ENCODE peak calls at places on chromosomes 6 and 20, in five cellular contexts. D is left colon, T is HEK293T, H is hypothalamus, U is activated gamma-delta T cell treated with Interleukin-2 at 50 U/mL for 16 hours. R is an unnamed sample.

GRCh38 chr6:160430741-160431140 is 82.6 kb downstream of the SLC22A3 start:
- DNase-seq in D (no peak), T (no peak), H (no peak), U (no peak), R (no peak)

GRCh38 chr6:90082847-90083246 is 188.6 kb downstream of the GJA10 start:
- DNase-seq in D (no peak), T (no peak), H (no peak), U (no peak), R (peak)

GRCh38 chr6:47250302-47250701 is 59.4 kb downstream of the TNFRSF21 start:
- DNase-seq in D (no peak), T (no peak), H (no peak), U (no peak), R (no peak)

GRCh38 chr6:40930045-40930444 is 109.0 kb downstream of the UNC5CL start:
- DNase-seq in D (no peak), T (no peak), H (no peak), U (no peak), R (no peak)

GRCh38 chr20:23166563-23166962 is 80.4 kb upstream of the CD93 start:
- DNase-seq in D (no peak), T (no peak), H (no peak), U (no peak), R (no peak)

GRCh38 chr20:59222982-59223610 is 59.5 kb downstream of the ZNF831 start:
- DNase-seq in D (peak), T (peak), H (no peak), U (no peak), R (no peak)

GRCh38 chr6:9140861-9141534 is 705.7 kb upstream of the SLC35B3 start:
- DNase-seq in D (no peak), T (no peak), H (no peak), U (no peak), R (peak)

GRCh38 chr20:37262516-37262915 is 902 bp upstream of the GHRH start:
- DNase-seq in D (no peak), T (no peak), H (no peak), U (no peak), R (no peak)